ENCODE peak calls at places on chromosome 5, in six cellular contexts. One of them, this sample, is unnamed.

GRCh38 chr5:54651482-54652076 is 134.0 kb downstream of the SNX18 start:
- DNase-seq in AG10803: peak
- DNase-seq in body of pancreas: peak
- DNase-seq in psoas muscle: peak
- DNase-seq in GM12878: no peak
- DNase-seq in AG04449: no peak
- DNase-seq in this sample: peak

GRCh38 chr5:141402553-141403328 is at the start of gene PCDHGA9:
- DNase-seq in psoas muscle: peak
- DNase-seq in body of pancreas: no peak
- DNase-seq in GM12878: no peak
- DNase-seq in AG04449: no peak
- DNase-seq in AG10803: peak
- DNase-seq in this sample: peak

GRCh38 chr5:96893342-96893741 is 17.0 kb downstream of the ERAP2 start:
- DNase-seq in AG04449: peak
- DNase-seq in AG10803: peak
- DNase-seq in body of pancreas: no peak
- DNase-seq in GM12878: no peak
- DNase-seq in psoas muscle: no peak
- DNase-seq in this sample: peak

GRCh38 chr5:34684281-34684979 is 28.3 kb downstream of the RAI14 start:
- DNase-seq in GM12878: no peak
- DNase-seq in AG04449: no peak
- DNase-seq in body of pancreas: no peak
- DNase-seq in AG10803: peak
- DNase-seq in psoas muscle: no peak
- DNase-seq in this sample: peak

GRCh38 chr5:122156724-122157325 is 27.5 kb downstream of the ZNF474 start:
- DNase-seq in GM12878: no peak
- DNase-seq in psoas muscle: no peak
- DNase-seq in AG10803: peak
- DNase-seq in body of pancreas: no peak
- DNase-seq in AG04449: no peak
- DNase-seq in this sample: peak

GRCh38 chr5:157511656-157512644 is 51.9 kb downstream of the NIPAL4 start:
- DNase-seq in AG10803: peak
- DNase-seq in GM12878: no peak
- DNase-seq in psoas muscle: peak
- DNase-seq in body of pancreas: peak
- DNase-seq in AG04449: peak
- DNase-seq in this sample: peak

GRCh38 chr5:170603578-170604565 is 100.1 kb downstream of the KCNIP1 start:
- DNase-seq in AG10803: no peak
- DNase-seq in psoas muscle: no peak
- DNase-seq in GM12878: no peak
- DNase-seq in body of pancreas: peak
- DNase-seq in AG04449: no peak
- DNase-seq in this sample: peak

GRCh38 chr5:74464512-74465209 is 175.9 kb downstream of the ENC1 start:
- DNase-seq in AG10803: peak
- DNase-seq in psoas muscle: no peak
- DNase-seq in GM12878: no peak
- DNase-seq in body of pancreas: no peak
- DNase-seq in AG04449: no peak
- DNase-seq in this sample: peak

GRCh38 chr5:158563774-158564390 is 535.8 kb downstream of the EBF1 start:
- DNase-seq in AG04449: no peak
- DNase-seq in AG10803: peak
- DNase-seq in body of pancreas: no peak
- DNase-seq in psoas muscle: no peak
- DNase-seq in GM12878: no peak
- DNase-seq in this sample: no peak

GRCh38 chr5:52783226-52783959 is 4.3 kb upstream of the ITGA1 start:
- DNase-seq in GM12878: no peak
- DNase-seq in psoas muscle: no peak
- DNase-seq in body of pancreas: no peak
- DNase-seq in AG04449: no peak
- DNase-seq in AG10803: peak
- DNase-seq in this sample: peak

GRCh38 chr5:52269395-52269794 is 518.3 kb upstream of the ITGA1 start:
- DNase-seq in AG04449: no peak
- DNase-seq in AG10803: no peak
- DNase-seq in psoas muscle: no peak
- DNase-seq in body of pancreas: no peak
- DNase-seq in GM12878: no peak
- DNase-seq in this sample: no peak

GRCh38 chr5:111301264-111301663 is 77.1 kb downstream of the CAMK4 start:
- DNase-seq in body of pancreas: no peak
- DNase-seq in AG04449: no peak
- DNase-seq in GM12878: no peak
- DNase-seq in AG10803: no peak
- DNase-seq in psoas muscle: no peak
- DNase-seq in this sample: no peak

GRCh38 chr5:31990701-31991110 is 183.4 kb downstream of the GOLPH3 start:
- DNase-seq in AG04449: no peak
- DNase-seq in AG10803: peak
- DNase-seq in psoas muscle: no peak
- DNase-seq in body of pancreas: no peak
- DNase-seq in GM12878: no peak
- DNase-seq in this sample: no peak

GRCh38 chr5:7878381-7878873 is 9.5 kb downstream of the MTRR start:
- DNase-seq in AG10803: peak
- DNase-seq in body of pancreas: no peak
- DNase-seq in GM12878: peak
- DNase-seq in AG04449: no peak
- DNase-seq in psoas muscle: no peak
- DNase-seq in this sample: peak

GRCh38 chr5:113166710-113167366 is 190.2 kb downstream of the DCP2 start:
- DNase-seq in psoas muscle: no peak
- DNase-seq in AG10803: peak
- DNase-seq in AG04449: peak
- DNase-seq in body of pancreas: no peak
- DNase-seq in GM12878: no peak
- DNase-seq in this sample: peak

GRCh38 chr5:159928122-159928960 is 12.1 kb downstream of the ADRA1B start:
- DNase-seq in AG04449: no peak
- DNase-seq in body of pancreas: no peak
- DNase-seq in AG10803: peak
- DNase-seq in psoas muscle: peak
- DNase-seq in GM12878: no peak
- DNase-seq in this sample: peak

GRCh38 chr5:125233944-125234343 is 487.5 kb upstream of the ZNF608 start:
- DNase-seq in psoas muscle: no peak
- DNase-seq in AG04449: no peak
- DNase-seq in body of pancreas: no peak
- DNase-seq in AG10803: no peak
- DNase-seq in GM12878: no peak
- DNase-seq in this sample: no peak

GRCh38 chr5:122421379-122422081 is 109.5 kb downstream of the SNCAIP start:
- DNase-seq in GM12878: no peak
- DNase-seq in AG10803: no peak
- DNase-seq in AG04449: no peak
- DNase-seq in body of pancreas: no peak
- DNase-seq in psoas muscle: no peak
- DNase-seq in this sample: no peak

GRCh38 chr5:68214472-68215207 is 916 bp upstream of the PIK3R1 start:
- DNase-seq in psoas muscle: no peak
- DNase-seq in AG10803: no peak
- DNase-seq in AG04449: no peak
- DNase-seq in body of pancreas: no peak
- DNase-seq in GM12878: no peak
- DNase-seq in this sample: peak

GRCh38 chr5:68216737-68217231 is 1.2 kb downstream of the PIK3R1 start:
- DNase-seq in psoas muscle: no peak
- DNase-seq in AG04449: no peak
- DNase-seq in AG10803: no peak
- DNase-seq in GM12878: no peak
- DNase-seq in body of pancreas: no peak
- DNase-seq in this sample: peak

GRCh38 chr5:68215888-68216736 is 556 bp downstream of the PIK3R1 start:
- DNase-seq in AG10803: no peak
- DNase-seq in psoas muscle: peak
- DNase-seq in body of pancreas: peak
- DNase-seq in AG04449: no peak
- DNase-seq in GM12878: no peak
- DNase-seq in this sample: no peak

GRCh38 chr5:68217476-68217984 is 2.0 kb downstream of the PIK3R1 start:
- DNase-seq in body of pancreas: no peak
- DNase-seq in AG04449: no peak
- DNase-seq in AG10803: peak
- DNase-seq in psoas muscle: no peak
- DNase-seq in GM12878: no peak
- DNase-seq in this sample: peak

GRCh38 chr5:68215208-68215887 is at the start of gene PIK3R1:
- DNase-seq in GM12878: peak
- DNase-seq in AG04449: peak
- DNase-seq in AG10803: peak
- DNase-seq in body of pancreas: peak
- DNase-seq in psoas muscle: peak
- DNase-seq in this sample: peak
- TF ChIP-seq CTCF in GM12878: peak
- TF ChIP-seq CTCF in AG04449: peak
- TF ChIP-seq CTCF in AG10803: peak
- TF ChIP-seq CTCF in body of pancreas: peak
- TF ChIP-seq CTCF in psoas muscle: peak
- TF ChIP-seq CTCF in this sample: peak

DNA sequence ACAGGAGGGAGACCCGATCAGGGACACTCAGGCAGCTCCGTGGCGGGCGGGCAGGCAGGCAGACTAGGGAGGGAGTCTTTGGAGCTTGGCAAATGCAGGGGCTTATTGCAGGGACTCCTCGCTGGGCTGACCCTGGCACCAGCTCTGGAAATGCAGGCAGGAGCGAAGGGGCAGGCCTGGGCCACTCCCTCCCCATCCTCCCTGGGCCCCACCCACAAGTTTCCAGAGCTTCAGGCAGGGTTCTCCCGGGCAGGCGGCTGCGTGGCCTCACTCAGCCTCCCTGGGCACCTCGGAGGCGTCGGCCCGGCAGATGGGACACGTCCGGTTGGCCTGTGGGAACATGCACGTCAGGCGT is 8.5 kb downstream of the RNF44 start:
- DNase-seq in GM12878: no peak
- DNase-seq in AG10803: no peak
- DNase-seq in body of pancreas: no peak
- DNase-seq in AG04449: no peak
- DNase-seq in psoas muscle: peak
- DNase-seq in this sample: no peak
- H3K4me3 ChIP-seq in GM12878: no peak
- H3K4me3 ChIP-seq in AG10803: no peak
- H3K4me3 ChIP-seq in body of pancreas: no peak
- H3K4me3 ChIP-seq in AG04449: no peak
- H3K4me3 ChIP-seq in psoas muscle: no peak
- H3K4me3 ChIP-seq in this sample: no peak

GRCh38 chr5:38680094-38680765 is 123.8 kb upstream of the LIFR start:
- DNase-seq in AG04449: no peak
- DNase-seq in GM12878: no peak
- DNase-seq in body of pancreas: no peak
- DNase-seq in AG10803: no peak
- DNase-seq in psoas muscle: no peak
- DNase-seq in this sample: no peak
- TF ChIP-seq CTCF in AG04449: no peak
- TF ChIP-seq CTCF in GM12878: no peak
- TF ChIP-seq CTCF in body of pancreas: no peak
- TF ChIP-seq CTCF in AG10803: no peak
- TF ChIP-seq CTCF in psoas muscle: no peak
- TF ChIP-seq CTCF in this sample: no peak

GRCh38 chr5:93572101-93572772 is 8.8 kb downstream of the NR2F1-AS1 start:
- DNase-seq in GM12878: no peak
- DNase-seq in AG10803: peak
- DNase-seq in AG04449: no peak
- DNase-seq in body of pancreas: no peak
- DNase-seq in psoas muscle: no peak
- DNase-seq in this sample: no peak

GRCh38 chr5:93569295-93570164 is 11.5 kb downstream of the NR2F1-AS1 start:
- DNase-seq in AG04449: no peak
- DNase-seq in body of pancreas: no peak
- DNase-seq in psoas muscle: no peak
- DNase-seq in GM12878: no peak
- DNase-seq in AG10803: no peak
- DNase-seq in this sample: no peak

GRCh38 chr5:93570294-93571110 is 10.5 kb downstream of the NR2F1-AS1 start:
- DNase-seq in GM12878: no peak
- DNase-seq in body of pancreas: no peak
- DNase-seq in AG04449: no peak
- DNase-seq in AG10803: no peak
- DNase-seq in psoas muscle: peak
- DNase-seq in this sample: no peak

GRCh38 chr5:93572773-93573626 is 8.0 kb downstream of the NR2F1-AS1 start:
- DNase-seq in body of pancreas: no peak
- DNase-seq in GM12878: no peak
- DNase-seq in psoas muscle: no peak
- DNase-seq in AG10803: peak
- DNase-seq in AG04449: no peak
- DNase-seq in this sample: peak

DNA sequence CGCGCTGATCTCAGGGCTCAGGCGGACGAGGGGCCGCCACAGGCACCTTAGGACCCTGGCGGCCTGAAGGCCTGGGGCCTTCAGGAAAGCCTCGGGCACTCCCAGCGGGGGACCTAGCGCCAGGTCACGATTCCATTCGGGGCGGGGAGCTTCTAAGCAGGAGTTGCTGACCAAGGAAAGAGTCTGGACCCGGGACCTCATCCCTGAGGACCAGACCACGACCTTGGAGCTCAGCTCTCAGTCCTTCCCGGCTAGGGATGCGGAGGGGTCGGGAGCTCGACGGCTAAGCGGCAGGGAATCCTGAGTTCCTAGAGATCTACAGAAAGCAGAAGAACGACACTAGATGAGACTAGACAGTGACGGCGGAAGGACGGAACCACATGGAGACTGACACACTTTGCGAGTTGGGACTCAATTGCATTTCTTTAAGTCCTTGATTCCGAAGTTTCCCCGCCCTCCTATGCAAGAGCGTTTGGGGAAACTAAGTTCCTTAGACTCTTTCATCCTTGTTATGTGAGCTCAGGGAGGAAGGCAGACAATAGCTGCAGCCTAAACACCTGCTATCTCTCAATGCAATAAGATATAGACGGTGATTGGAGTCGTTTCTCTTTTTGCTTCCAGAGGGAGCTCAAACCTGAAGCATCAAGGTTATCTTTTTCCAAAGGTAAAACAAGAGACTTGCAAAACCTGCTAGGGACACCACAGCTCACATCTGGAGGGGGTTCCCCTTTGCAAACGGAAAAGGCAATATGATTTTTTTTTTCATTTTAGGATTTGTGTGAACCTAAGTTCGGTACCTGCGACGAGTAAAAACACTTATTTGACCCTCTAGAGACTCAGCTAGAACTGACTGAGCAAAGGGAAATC is 9.7 kb downstream of the NR2F1-AS1 start:
- DNase-seq in AG04449: no peak
- DNase-seq in GM12878: no peak
- DNase-seq in body of pancreas: no peak
- DNase-seq in AG10803: no peak
- DNase-seq in psoas muscle: no peak
- DNase-seq in this sample: no peak
- H3K4me3 ChIP-seq in AG04449: peak
- H3K4me3 ChIP-seq in GM12878: no peak
- H3K4me3 ChIP-seq in body of pancreas: no peak
- H3K4me3 ChIP-seq in AG10803: no peak
- H3K4me3 ChIP-seq in psoas muscle: peak
- H3K4me3 ChIP-seq in this sample: no peak